ENCODE peak calls at places on chromosomes 4 and X, in seven cellular contexts. M is AG04450, J is NB4, C is esophagus muscularis mucosa, H is thoracic aorta, Z is brain microvascular endothelial cell, W is tibial artery. N is an unnamed sample.

GRCh38 chr4:2251073-2251794 is 9.3 kb upstream of the HAUS3 start:
- DNase-seq in J (no peak), H (no peak), Z (no peak), M (no peak), W (peak), C (peak), N (peak)

GRCh38 chr4:168713193-168713592 is 216.3 kb downstream of the PALLD start:
- DNase-seq in H (no peak), J (no peak), M (no peak), W (no peak), Z (no peak), C (no peak), N (no peak)

GRCh38 chr4:891747-892146 is 40.4 kb downstream of the GAK start:
- DNase-seq in Z (no peak), M (no peak), H (no peak), J (peak), W (no peak), C (no peak), N (no peak)

GRCh38 chr4:76733380-76733779 is 164.6 kb downstream of the SOWAHB start:
- DNase-seq in C (no peak), W (no peak), M (no peak), H (no peak), Z (no peak), J (no peak), N (no peak)

GRCh38 chrX:18291006-18291545 is 63.4 kb downstream of the SCML2 start:
- DNase-seq in C (no peak), Z (peak), J (no peak), W (no peak), H (no peak), M (peak), N (no peak)

GRCh38 chrX:31092476-31092875 is 20.6 kb upstream of the FTHL17 start:
- DNase-seq in W (no peak), Z (no peak), C (no peak), M (no peak), J (no peak), H (no peak), N (no peak)

GRCh38 chr4:126757219-126757618 is 875.5 kb upstream of the INTU start:
- DNase-seq in Z (peak), W (no peak), M (no peak), C (no peak), J (no peak), H (no peak), N (no peak)

GRCh38 chr4:73729534-73730165 is 10.7 kb upstream of the CXCL8 start:
- DNase-seq in M (peak), W (peak), J (peak), C (no peak), Z (peak), H (peak), N (peak)

GRCh38 chrX:3262906-3263305 is 83.5 kb downstream of the MXRA5 start:
- DNase-seq in C (no peak), Z (peak), M (peak), W (no peak), J (no peak), H (peak), N (no peak)

GRCh38 chr4:60485279-60485678 is 714.8 kb upstream of the ADGRL3 start:
- DNase-seq in C (no peak), M (no peak), J (no peak), H (no peak), W (no peak), Z (no peak), N (no peak)

GRCh38 chr4:167290684-167291083 is 56.4 kb upstream of the SPOCK3 start:
- DNase-seq in M (no peak), C (no peak), H (no peak), W (no peak), J (peak), Z (no peak), N (no peak)

GRCh38 chrX:115713465-115713864 is 152.5 kb downstream of the PLS3 start:
- DNase-seq in C (no peak), J (no peak), M (no peak), H (no peak), Z (no peak), W (no peak), N (no peak)

GRCh38 chr4:136036744-136037143 is 1495.5 kb downstream of the PCDH18 start:
- DNase-seq in H (no peak), Z (peak), C (no peak), W (no peak), J (peak), M (peak), N (no peak)

GRCh38 chr4:10186228-10187214 is 69.9 kb upstream of the WDR1 start:
- DNase-seq in C (no peak), H (no peak), J (peak), Z (no peak), W (no peak), M (no peak), N (no peak)

GRCh38 chrX:20037182-20037581 is 46.3 kb upstream of the BCLAF3 start:
- DNase-seq in H (no peak), Z (no peak), J (peak), W (no peak), C (no peak), M (no peak), N (no peak)

GRCh38 chrX:357693-358471 is 28.8 kb downstream of the PPP2R3B start:
- DNase-seq in C (no peak), Z (peak), M (no peak), J (peak), W (no peak), H (no peak), N (no peak)

GRCh38 chr4:150569384-150569987 is 12.5 kb upstream of the MAB21L2 start:
- DNase-seq in M (no peak), W (no peak), J (no peak), Z (peak), C (no peak), H (no peak), N (no peak)

GRCh38 chrX:121093011-121093410 is 45.6 kb downstream of the GLUD2 start:
- DNase-seq in J (no peak), W (no peak), C (no peak), M (no peak), Z (no peak), H (no peak), N (no peak)

GRCh38 chr4:159341486-159341885 is 238.6 kb downstream of the RAPGEF2 start:
- DNase-seq in J (peak), H (no peak), Z (no peak), M (peak), C (no peak), W (no peak), N (no peak)

GRCh38 chrX:45445745-45446412 is 245.2 kb upstream of the DIPK2B start:
- DNase-seq in M (no peak), W (no peak), H (no peak), C (no peak), J (peak), Z (peak), N (no peak)

GRCh38 chr4:185656467-185656890 is 121.2 kb upstream of the PDLIM3 start:
- DNase-seq in C (no peak), Z (peak), M (no peak), W (peak), J (no peak), H (no peak), N (no peak)

GRCh38 chrX:21738145-21738949 is 19.6 kb downstream of the SMPX start:
- DNase-seq in C (no peak), H (no peak), Z (no peak), W (no peak), M (no peak), J (no peak), N (no peak)

GRCh38 chrX:8194216-8194615 is 23.1 kb upstream of the VCX2 start:
- DNase-seq in C (no peak), J (no peak), H (no peak), Z (no peak), M (no peak), W (no peak), N (no peak)

GRCh38 chrX:49185062-49185394 is 1.1 kb downstream of the PRICKLE3 start:
- DNase-seq in W (no peak), C (no peak), Z (no peak), J (no peak), H (no peak), M (no peak), N (no peak)

GRCh38 chrX:28591542-28591941 is 4.3 kb downstream of the IL1RAPL1 start:
- DNase-seq in M (no peak), W (no peak), H (no peak), Z (no peak), C (no peak), J (no peak), N (no peak)

GRCh38 chrX:54891573-54891972 is 29.1 kb upstream of the TRO start:
- DNase-seq in H (no peak), M (no peak), J (peak), W (no peak), Z (peak), C (no peak), N (no peak)

GRCh38 chr4:100516225-100516624 is 1.6 kb downstream of the EMCN start:
- DNase-seq in W (no peak), C (no peak), J (no peak), M (no peak), H (no peak), Z (no peak), N (no peak)

GRCh38 chr4:147754037-147754445 is 22.2 kb downstream of the ARHGAP10 start:
- DNase-seq in W (no peak), C (no peak), M (peak), H (no peak), J (no peak), Z (peak), N (no peak)

GRCh38 chrX:12930150-12930549 is 23.7 kb downstream of the TLR8 start:
- DNase-seq in W (no peak), Z (no peak), H (no peak), C (no peak), M (no peak), J (no peak), N (no peak)

GRCh38 chr4:157664726-157665125 is 444.2 kb downstream of the GRIA2 start:
- DNase-seq in C (no peak), J (no peak), W (no peak), H (no peak), M (no peak), Z (peak), N (no peak)

GRCh38 chr4:171101845-171102244 is 711.4 kb upstream of the GALNTL6 start:
- DNase-seq in Z (no peak), M (no peak), J (no peak), C (no peak), H (no peak), W (no peak), N (no peak)

GRCh38 chrX:1493317-1493856 is 40.7 kb upstream of the ASMTL start:
- DNase-seq in C (no peak), H (no peak), J (no peak), W (no peak), Z (no peak), M (no peak), N (peak)

GRCh38 chr4:7187297-7187592 is 5.1 kb upstream of the SORCS2 start:
- DNase-seq in Z (no peak), J (no peak), W (peak), C (no peak), H (no peak), M (no peak), N (peak)

GRCh38 chr4:13891544-13891939 is 264.0 kb upstream of the BOD1L1 start:
- DNase-seq in W (no peak), H (no peak), M (no peak), Z (no peak), J (no peak), C (no peak), N (no peak)

GRCh38 chr4:118823471-118823870 is 12.5 kb downstream of the SEC24D start:
- DNase-seq in H (no peak), J (no peak), Z (no peak), C (peak), W (no peak), M (no peak), N (no peak)

GRCh38 chrX:154890990-154891639 is 5.0 kb downstream of the F8A1 start:
- DNase-seq in H (no peak), J (no peak), W (no peak), M (no peak), Z (no peak), C (no peak), N (no peak)

GRCh38 chr4:140300271-140300970 is 73.0 kb upstream of the SCOC start:
- DNase-seq in C (no peak), W (no peak), Z (peak), M (no peak), H (no peak), J (peak), N (peak)

GRCh38 chr4:183960021-183960420 is 54.9 kb downstream of the STOX2 start:
- DNase-seq in C (no peak), M (peak), H (no peak), J (peak), W (no peak), Z (peak), N (peak)

GRCh38 chrX:13478740-13479451 is 90.5 kb upstream of the EGFL6 start:
- DNase-seq in M (no peak), C (no peak), J (no peak), Z (no peak), H (no peak), W (no peak), N (no peak)

GRCh38 chr4:185247151-185247550 is 37.8 kb downstream of the SNX25 start:
- DNase-seq in Z (no peak), H (no peak), C (no peak), M (no peak), J (no peak), W (no peak), N (no peak)

GRCh38 chr4:151766691-151767090 is 5.9 kb upstream of the GATB start:
- DNase-seq in H (no peak), M (no peak), C (no peak), J (no peak), W (no peak), Z (no peak), N (no peak)
- TF ChIP-seq CTCF in H (no peak), M (no peak), C (no peak), J (no peak), W (no peak), Z (peak), N (no peak)

GRCh38 chr4:52343595-52343994 is 292.5 kb downstream of the SPATA18 start:
- DNase-seq in H (no peak), Z (no peak), M (no peak), J (no peak), C (no peak), W (no peak), N (no peak)
- TF ChIP-seq CTCF in H (no peak), Z (no peak), M (no peak), J (no peak), C (no peak), W (no peak), N (no peak)

GRCh38 chrX:74291964-74292891 is 11.8 kb upstream of the ZCCHC13 start:
- DNase-seq in W (peak), C (peak), J (peak), Z (peak), H (peak), M (peak), N (peak)
- TF ChIP-seq CTCF in W (no peak), C (peak), J (peak), Z (peak), H (no peak), M (peak), N (no peak)

GRCh38 chr4:121324331-121324730 is 56.5 kb downstream of the QRFPR start:
- DNase-seq in W (no peak), Z (no peak), H (no peak), C (no peak), M (no peak), J (no peak), N (no peak)
- TF ChIP-seq CTCF in W (no peak), Z (no peak), H (no peak), C (no peak), M (peak), J (no peak), N (no peak)

DNA sequence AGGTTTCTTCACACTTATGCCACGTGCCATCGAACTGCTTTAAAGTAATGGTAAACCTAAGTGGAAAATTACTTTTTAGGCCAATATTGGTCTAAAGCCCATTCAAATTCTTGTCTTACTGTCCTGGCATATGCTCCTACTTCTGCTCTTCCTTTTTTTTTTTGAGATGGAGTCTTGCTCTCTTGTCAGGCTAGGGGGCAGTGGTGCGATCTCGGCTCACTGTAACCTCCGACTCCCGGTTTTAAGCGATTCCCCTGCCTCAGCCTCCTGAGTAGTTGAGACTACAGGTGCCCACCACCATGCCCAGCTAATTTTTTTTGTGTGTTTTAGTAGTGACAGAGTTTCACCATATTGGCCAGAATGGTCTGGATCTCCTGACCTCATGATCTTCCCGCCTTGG is 129.0 kb upstream of the TECRL start:
- DNase-seq in H (no peak), M (no peak), J (peak), C (no peak), Z (no peak), W (no peak), N (no peak)
- TF ChIP-seq CTCF in H (no peak), M (no peak), J (peak), C (no peak), Z (no peak), W (no peak), N (no peak)

GRCh38 chr4:75547647-75548387 is 8.0 kb upstream of the ODAPH start:
- DNase-seq in W (peak), J (peak), C (no peak), Z (peak), H (peak), M (no peak), N (peak)

GRCh38 chr4:75549019-75549418 is 6.8 kb upstream of the ODAPH start:
- DNase-seq in M (no peak), C (no peak), H (no peak), Z (no peak), W (no peak), J (no peak), N (no peak)

GRCh38 chr4:75557696-75558095 is 1.8 kb downstream of the ODAPH start:
- DNase-seq in H (no peak), Z (no peak), W (no peak), C (no peak), M (no peak), J (no peak), N (no peak)

GRCh38 chr4:75555294-75556164 is at the start of gene ODAPH:
- DNase-seq in C (no peak), H (no peak), Z (peak), J (no peak), M (no peak), W (no peak), N (no peak)

DNA sequence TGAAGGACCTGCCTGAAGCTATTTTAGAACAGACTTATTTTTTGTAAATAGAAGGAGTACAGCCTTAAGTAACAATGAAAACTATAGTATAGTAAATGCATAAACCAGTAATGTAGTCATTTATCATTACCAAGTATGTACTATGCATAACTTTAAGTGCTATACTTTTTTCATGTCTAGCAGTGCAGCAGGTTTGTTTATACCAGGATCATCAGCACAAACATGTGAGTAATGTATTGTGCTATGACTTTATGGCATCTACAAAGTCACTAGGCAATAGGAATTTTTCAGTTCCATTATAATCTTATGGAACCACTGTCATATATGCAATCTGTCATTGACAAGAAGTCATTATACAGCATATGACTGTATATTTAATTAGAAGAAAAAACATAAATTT is 3.4 kb upstream of the ODAPH start:
- DNase-seq in C (no peak), M (no peak), H (no peak), J (no peak), W (no peak), Z (no peak), N (no peak)
- TF ChIP-seq CTCF in C (no peak), M (no peak), H (no peak), J (no peak), W (no peak), Z (no peak), N (no peak)

GRCh38 chr4:87510747-87511146 is 18.4 kb downstream of the SPARCL1 start:
- DNase-seq in C (no peak), Z (no peak), J (no peak), W (no peak), H (no peak), M (no peak), N (no peak)

GRCh38 chr4:87506974-87507701 is 22.0 kb downstream of the SPARCL1 start:
- DNase-seq in Z (peak), W (no peak), J (no peak), C (no peak), H (no peak), M (peak), N (no peak)

GRCh38 chr4:87511500-87511899 is 17.7 kb downstream of the SPARCL1 start:
- DNase-seq in M (no peak), W (no peak), C (no peak), J (no peak), H (no peak), Z (no peak), N (no peak)

GRCh38 chr4:87502580-87503238 is 26.5 kb downstream of the SPARCL1 start:
- DNase-seq in J (no peak), W (no peak), C (no peak), Z (no peak), H (no peak), M (no peak), N (no peak)

DNA sequence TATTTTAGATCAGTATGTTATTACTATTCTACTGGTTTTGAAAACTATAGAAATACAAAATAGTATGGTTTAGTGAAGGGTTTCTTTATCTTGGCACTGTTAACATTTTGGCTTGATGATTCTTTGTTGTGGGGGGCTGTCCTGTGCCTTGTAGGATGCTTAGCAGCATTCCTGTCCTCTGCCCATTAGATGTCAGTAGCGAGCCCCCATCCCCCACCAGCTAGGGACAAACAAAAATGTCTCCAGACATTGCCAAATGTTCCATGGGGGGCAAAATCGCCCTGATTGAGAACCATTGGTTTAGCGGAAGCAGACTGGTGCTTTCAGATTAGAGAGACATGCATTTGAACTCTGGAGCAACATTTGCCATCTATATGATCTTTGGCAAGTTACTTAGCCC is 23.3 kb downstream of the SPARCL1 start:
- DNase-seq in H (no peak), W (no peak), M (no peak), J (peak), Z (no peak), C (no peak), N (no peak)
- TF ChIP-seq CTCF in H (no peak), W (no peak), M (peak), J (peak), Z (peak), C (no peak), N (no peak)

DNA sequence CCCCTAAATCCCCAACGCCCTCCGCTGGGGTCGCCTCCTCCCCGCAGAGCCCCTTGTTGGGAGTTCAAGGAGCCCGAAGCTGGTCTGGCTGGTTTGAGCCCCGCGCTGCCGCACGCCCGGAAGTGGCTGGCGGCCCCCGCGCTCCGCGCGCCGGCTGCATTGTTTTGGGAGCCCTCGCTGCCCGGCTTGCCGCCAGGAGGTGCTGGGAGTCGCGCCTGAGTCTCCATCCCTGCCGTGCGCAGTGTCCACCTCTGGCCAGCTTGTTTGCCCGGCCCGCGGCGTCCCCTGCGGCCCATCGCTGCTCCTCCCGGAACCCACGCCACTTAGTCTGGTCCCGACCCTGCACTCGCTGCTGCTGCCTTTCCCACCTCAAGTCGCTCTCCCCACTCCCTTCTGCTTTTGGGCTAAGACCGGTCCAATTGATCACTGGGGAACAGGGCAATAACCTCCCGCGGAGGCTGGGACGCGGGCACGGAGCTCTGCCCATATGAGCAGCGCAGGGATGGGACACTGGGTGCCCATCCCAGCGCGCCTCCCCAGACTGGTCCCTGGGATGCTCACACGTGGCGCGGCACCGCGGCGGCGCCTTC is 2.2 kb upstream of the SFRP2 start:
- DNase-seq in J (no peak), Z (no peak), M (no peak), W (peak), H (no peak), C (no peak), N (peak)
- TF ChIP-seq CTCF in J (no peak), Z (peak), M (no peak), W (no peak), H (no peak), C (no peak), N (no peak)